ENCODE peak calls at places on chromosomes 3 and 15, in four cellular contexts. W is effector CD4-positive, alpha-beta T cell; H is nucleus accumbens; E is left ventricle myocardium inferior. B is an unnamed sample.

GRCh38 chr3:111751961-111752360 is 107.1 kb upstream of the PHLDB2 start:
- DNase-seq in W (no peak), H (no peak), E (no peak), B (no peak)

GRCh38 chr3:170809021-170809974 is 60.7 kb downstream of the RPL22L1 start:
- DNase-seq in H (peak), E (no peak), W (no peak), B (peak)

GRCh38 chr3:5160926-5161858 is 26.3 kb upstream of the EDEM1 start:
- DNase-seq in H (no peak), E (no peak), W (no peak), B (no peak)

GRCh38 chr15:94535298-94536048 is 304.1 kb downstream of the MCTP2 start:
- DNase-seq in E (no peak), W (no peak), H (no peak), B (no peak)

GRCh38 chr3:16359331-16359730 is 94.3 kb downstream of the OXNAD1 start:
- DNase-seq in H (no peak), E (no peak), W (no peak), B (no peak)

GRCh38 chr15:22884344-22884743 is 45.9 kb downstream of the NIPA2 start:
- DNase-seq in W (no peak), H (no peak), E (no peak), B (no peak)

GRCh38 chr3:153260681-153261080 is 98.7 kb downstream of the RAP2B start:
- DNase-seq in H (no peak), E (no peak), W (no peak), B (no peak)

GRCh38 chr15:34810455-34811146 is 15.3 kb upstream of the ACTC1 start:
- DNase-seq in W (no peak), E (no peak), H (no peak), B (no peak)

GRCh38 chr15:43274136-43274535 is 7.4 kb upstream of the TGM5 start:
- DNase-seq in E (peak), W (no peak), H (no peak), B (no peak)

GRCh38 chr3:30282052-30282708 is 324.2 kb upstream of the TGFBR2 start:
- DNase-seq in H (no peak), E (no peak), W (no peak), B (no peak)

GRCh38 chr3:26011276-26011675 is 221.4 kb downstream of the OXSM start:
- DNase-seq in H (no peak), E (no peak), W (no peak), B (no peak)

GRCh38 chr3:130539005-130539404 is 22.0 kb downstream of the COL6A6 start:
- DNase-seq in W (no peak), E (no peak), H (peak), B (no peak)

GRCh38 chr3:105829229-105829628 is 39.6 kb downstream of the CBLB start:
- DNase-seq in E (no peak), W (no peak), H (no peak), B (no peak)

GRCh38 chr15:68463996-68464395 is 32.0 kb upstream of the ITGA11 start:
- DNase-seq in H (no peak), W (no peak), E (no peak), B (no peak)

GRCh38 chr3:141699907-141700306 is 38.2 kb upstream of the RNF7 start:
- DNase-seq in H (no peak), W (no peak), E (no peak), B (no peak)

GRCh38 chr3:127674099-127674792 is 1.5 kb downstream of the ABTB1 start:
- DNase-seq in E (peak), W (no peak), H (no peak), B (peak)

GRCh38 chr3:172666873-172667694 is 43.8 kb downstream of the NCEH1 start:
- DNase-seq in H (peak), E (peak), W (peak), B (peak)

GRCh38 chr3:78154521-78155186 is 1114.8 kb downstream of the ROBO2 start:
- DNase-seq in H (no peak), E (no peak), W (no peak), B (no peak)

GRCh38 chr3:11508346-11509174 is 135.2 kb downstream of the VGLL4 start:
- DNase-seq in W (no peak), E (no peak), H (no peak), B (no peak)

GRCh38 chr3:43629741-43630140 is 7.9 kb upstream of the ANO10 start:
- DNase-seq in W (no peak), E (no peak), H (no peak), B (no peak)

GRCh38 chr3:46681387-46681786 is 12.1 kb downstream of the ALS2CL start:
- DNase-seq in H (no peak), W (no peak), E (no peak), B (no peak)

B was measured in ureter.